ENCODE peak calls at places on chromosomes 13 and 19, in seven cellular contexts. V, R, L, X, W, F and G are unnamed samples.

GRCh38 chr19:1154731-1155351 is 19.2 kb downstream of the SBNO2 start:
- DNase-seq in V (peak), R (no peak), L (peak), X (peak), W (peak), F (no peak), G (no peak)

GRCh38 chr19:862529-863304 is 3.3 kb downstream of the CFD start:
- DNase-seq in V (peak), R (peak), L (peak), X (no peak), W (peak), F (peak), G (peak)

GRCh38 chr19:38849746-38850230 is at the start of gene HNRNPL:
- DNase-seq in V (no peak), R (no peak), L (no peak), X (no peak), W (no peak), F (peak), G (peak)

GRCh38 chr19:42115219-42115618 is 17.0 kb downstream of the POU2F2 start:
- DNase-seq in V (no peak), R (no peak), L (no peak), X (no peak), W (peak), F (no peak), G (no peak)

GRCh38 chr13:28574617-28575142 is 79.8 kb upstream of the FLT1 start:
- DNase-seq in V (peak), R (no peak), L (peak), X (peak), W (peak), F (no peak), G (no peak)

GRCh38 chr19:5090780-5091575 is 122.1 kb downstream of the KDM4B start:
- DNase-seq in V (no peak), R (no peak), L (no peak), X (no peak), W (peak), F (no peak), G (no peak)

GRCh38 chr13:75365724-75366173 is 116.2 kb downstream of the TBC1D4 start:
- DNase-seq in V (no peak), R (no peak), L (peak), X (no peak), W (peak), F (no peak), G (no peak)

GRCh38 chr19:23527797-23528196 is 132.5 kb upstream of the ZNF91 start:
- DNase-seq in V (no peak), R (no peak), L (peak), X (no peak), W (no peak), F (no peak), G (no peak)

GRCh38 chr13:51811920-51812328 is 8.0 kb upstream of the DHRS12 start:
- DNase-seq in V (no peak), R (no peak), L (peak), X (no peak), W (no peak), F (no peak), G (no peak)

GRCh38 chr13:114089751-114090400 is 42.5 kb downstream of the RASA3 start:
- DNase-seq in V (no peak), R (no peak), L (no peak), X (no peak), W (no peak), F (no peak), G (no peak)

GRCh38 chr13:66805657-66806056 is 424.5 kb downstream of the PCDH9 start:
- DNase-seq in V (peak), R (no peak), L (no peak), X (peak), W (peak), F (no peak), G (no peak)

GRCh38 chr13:108306768-108307332 is 37.3 kb downstream of the TNFSF13B start:
- DNase-seq in V (no peak), R (no peak), L (no peak), X (no peak), W (no peak), F (no peak), G (no peak)

GRCh38 chr13:30708541-30708940 is 26.8 kb upstream of the ALOX5AP start:
- DNase-seq in V (no peak), R (no peak), L (no peak), X (no peak), W (peak), F (no peak), G (no peak)

GRCh38 chr19:48329167-48329891 is 4.0 kb downstream of the EMP3 start:
- DNase-seq in V (peak), R (peak), L (peak), X (no peak), W (peak), F (no peak), G (peak)

GRCh38 chr19:3276341-3276799 is 51.9 kb downstream of the CELF5 start:
- DNase-seq in V (no peak), R (peak), L (peak), X (no peak), W (no peak), F (no peak), G (peak)

GRCh38 chr19:29615891-29616425 is 9.9 kb downstream of the POP4 start:
- DNase-seq in V (no peak), R (no peak), L (no peak), X (no peak), W (no peak), F (no peak), G (no peak)

GRCh38 chr13:113958373-113958772 is 15.5 kb downstream of the C13orf46 start:
- DNase-seq in V (no peak), R (no peak), L (no peak), X (no peak), W (no peak), F (no peak), G (no peak)

GRCh38 chr13:74751739-74752138 is 617.5 kb upstream of the KLF12 start:
- DNase-seq in V (peak), R (no peak), L (no peak), X (no peak), W (no peak), F (no peak), G (no peak)

GRCh38 chr13:111912991-111913781 is 153.8 kb upstream of the SOX1 start:
- DNase-seq in V (no peak), R (peak), L (no peak), X (no peak), W (no peak), F (no peak), G (no peak)

GRCh38 chr19:6020166-6020967 is 42.4 kb upstream of the RANBP3 start:
- DNase-seq in V (no peak), R (no peak), L (no peak), X (no peak), W (no peak), F (no peak), G (no peak)

GRCh38 chr13:45950343-45950995 is 98.9 kb upstream of the SIAH3 start:
- DNase-seq in V (no peak), R (no peak), L (no peak), X (no peak), W (peak), F (no peak), G (no peak)

GRCh38 chr19:638901-639250 is 803 bp upstream of the FGF22 start:
- DNase-seq in V (no peak), R (no peak), L (no peak), X (no peak), W (no peak), F (no peak), G (no peak)

GRCh38 chr19:51807111-51807701 is 12.2 kb downstream of the FPR3 start:
- DNase-seq in V (peak), R (peak), L (peak), X (no peak), W (no peak), F (no peak), G (no peak)

GRCh38 chr13:76991432-76991795 is 467 bp upstream of the CLN5 start:
- DNase-seq in V (peak), R (no peak), L (peak), X (no peak), W (no peak), F (no peak), G (peak)

DNA sequence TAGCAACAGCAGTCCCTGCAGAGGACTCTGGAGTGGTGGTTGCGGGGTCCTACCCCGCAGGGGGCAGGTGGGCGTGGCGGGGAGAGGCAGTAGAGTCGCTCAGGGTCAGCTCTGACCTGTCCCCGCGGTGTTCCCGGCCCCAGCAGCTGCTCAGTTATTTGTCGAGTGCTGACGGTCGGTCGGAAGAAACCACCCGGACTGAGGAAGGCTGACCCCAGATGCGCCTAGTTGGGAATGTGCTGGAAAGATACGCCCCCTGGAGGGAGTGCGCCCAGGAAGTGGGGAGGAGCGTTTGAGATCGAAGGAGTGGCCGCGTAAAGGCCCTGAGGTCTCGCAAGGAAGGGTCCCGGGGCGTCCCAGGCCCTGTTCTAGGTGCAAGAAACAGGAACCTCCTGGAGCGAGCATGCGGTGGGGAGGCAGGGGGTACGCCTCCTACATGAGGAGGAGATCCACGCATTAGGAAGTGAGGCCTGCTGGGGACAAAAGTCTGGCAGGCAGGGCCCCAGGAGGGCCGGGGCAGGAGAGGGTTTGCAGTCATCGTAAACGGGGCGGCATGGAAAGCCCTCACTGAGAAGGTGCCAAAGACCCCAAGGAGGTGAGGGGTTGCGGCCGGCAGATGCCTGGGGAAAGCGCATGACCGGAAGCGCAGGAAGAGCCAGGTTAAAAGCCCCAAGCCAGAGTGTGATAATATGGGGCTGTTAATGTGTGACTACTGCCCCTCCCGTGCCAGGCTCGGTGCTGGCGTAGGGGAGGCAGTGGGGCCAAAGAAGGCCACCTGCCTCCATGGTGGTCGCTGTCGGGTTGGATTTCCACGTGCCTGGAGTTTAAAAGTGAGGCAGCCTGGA is 9.1 kb downstream of the CCDC8 start:
- DNase-seq in V (peak), R (peak), L (no peak), X (no peak), W (peak), F (no peak), G (no peak)
- TF ChIP-seq CTCF in V (no peak), R (no peak), L (peak), X (peak), W (peak), F (no peak), G (no peak)

GRCh38 chr19:13723206-13723605 is 41.1 kb upstream of the MRI1 start:
- DNase-seq in V (no peak), R (no peak), L (peak), X (no peak), W (no peak), F (no peak), G (no peak)

GRCh38 chr19:13712767-13713201 is 51.5 kb upstream of the MRI1 start:
- DNase-seq in V (no peak), R (no peak), L (no peak), X (peak), W (no peak), F (no peak), G (no peak)

GRCh38 chr19:13717194-13717643 is 47.1 kb upstream of the MRI1 start:
- DNase-seq in V (no peak), R (no peak), L (no peak), X (no peak), W (no peak), F (no peak), G (no peak)

GRCh38 chr19:13718733-13719132 is 45.6 kb upstream of the MRI1 start:
- DNase-seq in V (no peak), R (peak), L (peak), X (peak), W (peak), F (no peak), G (no peak)
- TF ChIP-seq CTCF in V (peak), R (peak), L (peak), X (peak), W (peak), F (no peak), G (no peak)

GRCh38 chr13:25885418-25885817 is 166.4 kb downstream of the SHISA2 start:
- DNase-seq in V (no peak), R (no peak), L (no peak), X (no peak), W (no peak), F (no peak), G (no peak)

GRCh38 chr13:25882732-25883357 is 169.0 kb downstream of the SHISA2 start:
- DNase-seq in V (no peak), R (no peak), L (no peak), X (no peak), W (no peak), F (no peak), G (no peak)

GRCh38 chr13:25881136-25881926 is 170.5 kb downstream of the SHISA2 start:
- DNase-seq in V (no peak), R (no peak), L (no peak), X (peak), W (peak), F (no peak), G (no peak)

GRCh38 chr13:25879466-25879865 is 172.3 kb downstream of the SHISA2 start:
- DNase-seq in V (no peak), R (no peak), L (no peak), X (no peak), W (no peak), F (no peak), G (no peak)

GRCh38 chr13:25881946-25882574 is 169.8 kb downstream of the SHISA2 start:
- DNase-seq in V (no peak), R (no peak), L (no peak), X (peak), W (peak), F (no peak), G (no peak)
- TF ChIP-seq CTCF in V (no peak), R (no peak), L (no peak), X (no peak), W (no peak), F (no peak), G (no peak)

DNA sequence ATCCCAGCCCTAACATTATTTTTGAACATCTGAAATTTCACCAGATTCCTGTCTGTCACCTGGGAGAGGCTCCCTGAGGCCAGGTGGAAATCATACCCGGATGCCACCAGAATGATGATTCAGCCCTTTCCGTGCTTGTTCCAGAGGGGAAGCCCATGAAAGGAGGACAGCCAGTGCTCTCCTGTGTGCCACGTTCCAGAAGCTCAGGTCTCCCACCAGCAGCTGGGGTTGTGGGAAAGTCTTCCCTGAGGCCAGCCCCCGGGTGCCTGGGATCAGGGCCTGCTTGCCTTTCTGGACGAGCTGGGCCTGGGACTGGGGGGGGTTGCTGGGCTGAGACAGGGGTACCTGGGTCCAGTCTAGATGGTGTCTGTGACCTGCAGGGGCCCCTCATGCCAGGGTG is 25.5 kb upstream of the IGFL1 start:
- DNase-seq in V (no peak), R (no peak), L (no peak), X (no peak), W (no peak), F (no peak), G (no peak)
- TF ChIP-seq CTCF in V (no peak), R (no peak), L (no peak), X (no peak), W (no peak), F (no peak), G (no peak)

GRCh38 chr19:9958451-9958850 is 22.1 kb upstream of the OLFM2 start:
- DNase-seq in V (no peak), R (no peak), L (peak), X (peak), W (peak), F (no peak), G (no peak)
- TF ChIP-seq CTCF in V (no peak), R (no peak), L (no peak), X (no peak), W (no peak), F (no peak), G (no peak)

GRCh38 chr19:44574201-44574950 is 39.0 kb upstream of the IGSF23 start:
- DNase-seq in V (no peak), R (no peak), L (no peak), X (no peak), W (no peak), F (no peak), G (no peak)
- TF ChIP-seq CTCF in V (no peak), R (no peak), L (no peak), X (no peak), W (no peak), F (no peak), G (no peak)

GRCh38 chr13:62167650-62168172 is 752.1 kb upstream of the PCDH20 start:
- DNase-seq in V (no peak), R (no peak), L (no peak), X (no peak), W (no peak), F (no peak), G (no peak)
- TF ChIP-seq CTCF in V (no peak), R (no peak), L (no peak), X (no peak), W (no peak), F (no peak), G (no peak)

DNA sequence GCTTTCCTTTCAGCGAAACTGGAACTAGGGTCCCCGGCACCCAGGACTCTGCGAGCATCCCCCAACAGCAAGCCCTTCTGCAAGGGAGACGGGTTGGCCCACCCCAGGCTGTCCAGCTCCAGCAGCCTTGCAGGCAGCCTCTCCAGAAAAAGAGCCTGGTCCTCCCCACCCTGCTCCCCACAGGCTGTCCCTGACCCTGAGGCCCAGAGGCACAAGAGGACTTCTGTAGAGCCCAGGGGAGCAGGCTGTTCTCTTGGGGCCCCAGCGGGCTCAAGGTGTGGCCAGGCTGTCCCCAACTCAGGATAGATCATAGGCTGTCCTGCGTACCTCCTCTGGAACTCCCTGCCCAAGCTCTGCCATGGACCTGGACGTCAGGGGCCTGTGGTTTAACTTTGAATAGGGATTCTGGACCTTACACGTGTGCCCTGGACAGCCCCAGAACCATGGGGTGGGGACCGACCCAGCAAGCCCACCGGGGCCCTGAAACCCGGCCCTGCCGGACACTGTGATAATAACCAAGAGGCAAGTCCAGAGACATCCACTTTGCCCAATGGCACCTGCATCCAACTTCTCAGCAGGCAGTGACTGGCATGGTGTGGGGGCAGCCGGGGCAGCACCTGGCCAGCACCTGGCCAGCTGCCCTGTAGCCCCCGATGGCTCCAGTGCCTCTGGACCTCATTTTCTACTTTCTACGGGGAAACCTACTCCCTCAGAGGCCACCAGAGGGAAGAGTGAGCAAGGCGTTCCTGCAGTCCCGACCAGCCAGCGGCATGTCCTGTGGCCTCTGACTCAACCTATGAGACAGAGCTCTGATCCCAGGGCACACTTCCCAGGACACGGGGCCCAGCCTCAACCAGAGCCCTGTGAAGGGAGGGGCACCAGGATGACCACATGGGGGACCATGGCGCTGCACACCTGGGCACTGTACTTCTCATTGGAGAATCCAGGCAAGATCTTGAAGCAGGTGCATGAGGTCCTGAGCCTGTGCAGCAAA is 50.9 kb upstream of the TPM4 start:
- DNase-seq in V (peak), R (peak), L (peak), X (no peak), W (peak), F (no peak), G (no peak)
- TF ChIP-seq CTCF in V (peak), R (no peak), L (peak), X (peak), W (peak), F (no peak), G (no peak)

DNA sequence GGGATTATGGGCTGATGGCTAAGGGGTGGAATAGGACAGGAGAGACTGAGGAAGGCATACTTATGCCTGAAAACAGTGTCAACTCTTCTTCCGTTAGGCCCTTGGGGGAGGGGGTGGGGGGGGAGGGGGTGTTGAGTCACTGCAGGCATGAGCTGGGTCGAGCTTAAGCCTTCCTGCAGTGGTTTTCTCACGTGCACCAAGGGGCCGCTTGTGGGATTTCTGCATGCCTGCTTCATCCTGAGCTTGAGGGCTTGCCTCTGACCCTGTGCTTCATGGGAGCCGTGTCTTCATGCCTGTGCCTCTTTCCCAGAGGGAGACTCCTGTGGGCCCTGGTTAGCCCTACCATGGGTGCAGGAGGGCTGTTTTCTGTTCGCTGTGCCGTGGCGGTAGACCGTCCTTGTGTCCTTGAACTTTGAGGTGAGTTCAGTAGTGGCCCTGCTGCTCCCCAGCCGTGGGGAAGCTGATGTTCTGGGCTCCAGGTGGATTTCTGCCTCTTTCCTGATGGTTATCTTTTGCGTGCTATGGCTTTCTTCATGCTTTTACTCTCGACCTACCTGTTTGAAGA is 186.1 kb downstream of the PCCA start:
- DNase-seq in V (no peak), R (no peak), L (no peak), X (peak), W (peak), F (no peak), G (no peak)
- TF ChIP-seq CTCF in V (no peak), R (no peak), L (no peak), X (no peak), W (no peak), F (no peak), G (no peak)